ENCODE peak calls at places on chromosome 14, in ten cellular contexts. W is activated CD8-positive, alpha-beta T cell treated with anti-CD3 and anti-CD28 coated beads for 36 hours; V is activated naive CD8-positive, alpha-beta T cell treated with anti-CD3 and anti-CD28 coated beads, Interleukin-2, amount 50 U/mL, for 16 hours; U is astrocyte of the cerebellum; R is neuronal stem cell; E is stimulated activated CD4-positive, alpha-beta T cell treated with anti-CD3 and anti-CD28 coated beads, Interleukin-4, amount 100 ng/mL, for 4 hours; N is NCI-H1436; B is SK-N-MC; J is activated CD4-positive, alpha-beta T cell treated with anti-CD3 and anti-CD28 coated beads, Interleukin-2, amount 10 ng/mL, durations not matched to agents 7 days and 5 days; G is iPS-NIHi11. M is an unnamed sample.

GRCh38 chr14:31926123-31926522 is 151.0 kb upstream of the ARHGAP5 start:
- DNase-seq in W (peak), V (no peak), U (no peak), R (no peak), E (no peak), N (peak), B (no peak), J (peak), G (peak), M (peak)

GRCh38 chr14:99252940-99253868 is 18.8 kb downstream of the BCL11B start:
- DNase-seq in W (peak), V (no peak), U (no peak), R (no peak), E (no peak), N (no peak), B (no peak), J (peak), G (no peak), M (peak)

GRCh38 chr14:87975636-87976035 is 17.3 kb downstream of the GALC start:
- DNase-seq in W (no peak), V (no peak), U (no peak), R (no peak), E (no peak), N (no peak), B (no peak), J (no peak), G (no peak), M (no peak)

GRCh38 chr14:27730204-27730603 is 1036.4 kb upstream of the FOXG1 start:
- DNase-seq in W (no peak), V (no peak), U (no peak), R (no peak), E (no peak), N (no peak), B (no peak), J (no peak), G (no peak), M (no peak)

GRCh38 chr14:56199976-56200577 is 81.9 kb downstream of the PELI2 start:
- DNase-seq in W (no peak), V (no peak), U (no peak), R (no peak), E (no peak), N (no peak), B (no peak), J (no peak), G (no peak), M (no peak)

GRCh38 chr14:85576848-85577541 is 47.1 kb downstream of the FLRT2 start:
- DNase-seq in W (no peak), V (no peak), U (no peak), R (no peak), E (no peak), N (no peak), B (no peak), J (no peak), G (no peak), M (no peak)

GRCh38 chr14:35213869-35214387 is 78.3 kb upstream of the PSMA6 start:
- DNase-seq in W (no peak), V (no peak), U (no peak), R (no peak), E (no peak), N (no peak), B (no peak), J (no peak), G (no peak), M (no peak)

GRCh38 chr14:23045419-23046357 is 3.7 kb downstream of the PSMB11 start:
- DNase-seq in W (no peak), V (no peak), U (no peak), R (no peak), E (no peak), N (no peak), B (no peak), J (no peak), G (no peak), M (no peak)

GRCh38 chr14:61466249-61466904 is 145.0 kb downstream of the PRKCH start:
- DNase-seq in W (no peak), V (no peak), U (peak), R (peak), E (no peak), N (no peak), B (no peak), J (no peak), G (peak), M (no peak)

GRCh38 chr14:24100197-24100981 is 6.3 kb downstream of the PCK2 start:
- DNase-seq in W (no peak), V (no peak), U (no peak), R (no peak), E (no peak), N (no peak), B (no peak), J (no peak), G (no peak), M (no peak)

GRCh38 chr14:61234215-61234916 is 46.8 kb downstream of the TMEM30B start:
- DNase-seq in W (no peak), V (no peak), U (no peak), R (no peak), E (no peak), N (no peak), B (no peak), J (no peak), G (no peak), M (no peak)

GRCh38 chr14:50025776-50026175 is 90.6 kb downstream of the VCPKMT start:
- DNase-seq in W (peak), V (no peak), U (no peak), R (no peak), E (no peak), N (no peak), B (no peak), J (no peak), G (no peak), M (no peak)

GRCh38 chr14:42027271-42027670 is 420.6 kb downstream of the LRFN5 start:
- DNase-seq in W (no peak), V (no peak), U (no peak), R (no peak), E (no peak), N (no peak), B (no peak), J (no peak), G (no peak), M (no peak)

GRCh38 chr14:53539489-53540126 is 386.5 kb upstream of the DDHD1 start:
- DNase-seq in W (peak), V (no peak), U (peak), R (peak), E (peak), N (peak), B (no peak), J (peak), G (peak), M (peak)

GRCh38 chr14:89936654-89937185 is 17.8 kb downstream of the EFCAB11 start:
- DNase-seq in W (no peak), V (no peak), U (no peak), R (no peak), E (no peak), N (no peak), B (no peak), J (no peak), G (no peak), M (no peak)

GRCh38 chr14:59067135-59067894 is 121.2 kb upstream of the DAAM1 start:
- DNase-seq in W (no peak), V (no peak), U (no peak), R (no peak), E (no peak), N (no peak), B (no peak), J (no peak), G (no peak), M (no peak)

GRCh38 chr14:72638021-72638420 is 255.9 kb downstream of the DPF3 start:
- DNase-seq in W (no peak), V (no peak), U (no peak), R (no peak), E (no peak), N (no peak), B (no peak), J (no peak), G (no peak), M (no peak)

GRCh38 chr14:80792756-80793155 is 148.8 kb downstream of the CEP128 start:
- DNase-seq in W (no peak), V (no peak), U (no peak), R (no peak), E (no peak), N (no peak), B (no peak), J (no peak), G (no peak), M (no peak)

GRCh38 chr14:55574988-55575387 is 5.0 kb upstream of the KTN1 start:
- DNase-seq in W (no peak), V (no peak), U (no peak), R (no peak), E (no peak), N (no peak), B (no peak), J (no peak), G (no peak), M (no peak)

GRCh38 chr14:32329146-32329545 is at the start of gene AKAP6:
- DNase-seq in W (no peak), V (no peak), U (no peak), R (peak), E (no peak), N (no peak), B (no peak), J (no peak), G (peak), M (no peak)

GRCh38 chr14:90467501-90467900 is 70.7 kb downstream of the CALM1 start:
- DNase-seq in W (no peak), V (no peak), U (no peak), R (no peak), E (no peak), N (no peak), B (no peak), J (no peak), G (no peak), M (no peak)

GRCh38 chr14:95359974-95360826 is 40.5 kb upstream of the CLMN start:
- DNase-seq in W (no peak), V (no peak), U (peak), R (peak), E (no peak), N (no peak), B (no peak), J (no peak), G (peak), M (no peak)

GRCh38 chr14:43449291-43449690 is 1057.8 kb downstream of the FSCB start:
- DNase-seq in W (no peak), V (no peak), U (no peak), R (no peak), E (no peak), N (no peak), B (no peak), J (no peak), G (no peak), M (no peak)

GRCh38 chr14:51817326-51817725 is 43.1 kb upstream of the GNG2 start:
- DNase-seq in W (no peak), V (no peak), U (no peak), R (no peak), E (no peak), N (no peak), B (no peak), J (no peak), G (no peak), M (no peak)